ENCODE peak calls at places on chromosomes 6 and 20, in six cellular contexts. M is GM13976, N is neural crest cell, F is choroid plexus epithelial cell, R is left lung, Y is adrenal gland. O is an unnamed sample.

GRCh38 chr6:135555550-135555949 is 58.0 kb upstream of the AHI1 start:
- DNase-seq in M (peak), N (no peak), F (no peak), R (no peak), Y (no peak), O (peak)

GRCh38 chr6:132526461-132526860 is 11.6 kb upstream of the TAAR9 start:
- DNase-seq in M (no peak), N (no peak), F (no peak), R (no peak), Y (no peak), O (no peak)

GRCh38 chr6:140684776-140685550 is 1310.5 kb upstream of the CITED2 start:
- DNase-seq in M (no peak), N (no peak), F (no peak), R (no peak), Y (no peak), O (no peak)

GRCh38 chr20:24017160-24017761 is 28.7 kb upstream of the GGTLC1 start:
- DNase-seq in M (no peak), N (no peak), F (no peak), R (no peak), Y (no peak), O (no peak)

GRCh38 chr6:75735491-75736186 is 13.4 kb upstream of the MYO6 start:
- DNase-seq in M (peak), N (no peak), F (peak), R (no peak), Y (no peak), O (no peak)

GRCh38 chr6:72624557-72625160 is 2.8 kb downstream of the KCNQ5 start:
- DNase-seq in M (no peak), N (no peak), F (peak), R (no peak), Y (no peak), O (peak)

GRCh38 chr20:38181971-38182370 is 16.9 kb upstream of the TGM2 start:
- DNase-seq in M (no peak), N (no peak), F (no peak), R (peak), Y (no peak), O (no peak)

GRCh38 chr6:105459049-105459448 is 56.2 kb upstream of the PREP start:
- DNase-seq in M (peak), N (no peak), F (no peak), R (no peak), Y (no peak), O (no peak)

GRCh38 chr6:170212051-170212756 is 78.7 kb downstream of the DLL1 start:
- DNase-seq in M (peak), N (no peak), F (no peak), R (peak), Y (no peak), O (no peak)

GRCh38 chr6:12886961-12887775 is 170.6 kb downstream of the PHACTR1 start:
- DNase-seq in M (no peak), N (no peak), F (no peak), R (no peak), Y (no peak), O (no peak)

GRCh38 chr6:133977983-133978895 is 25.2 kb downstream of the TBPL1 start:
- DNase-seq in M (no peak), N (no peak), F (peak), R (no peak), Y (no peak), O (no peak)

GRCh38 chr6:90286884-90287488 is 9.7 kb downstream of the BACH2 start:
- DNase-seq in M (peak), N (peak), F (peak), R (no peak), Y (peak), O (peak)

GRCh38 chr20:4344660-4345059 is 329.3 kb upstream of the RNF24 start:
- DNase-seq in M (no peak), N (no peak), F (no peak), R (no peak), Y (no peak), O (no peak)

GRCh38 chr6:111989743-111990142 is 64.2 kb upstream of the CCN6 start:
- DNase-seq in M (no peak), N (no peak), F (no peak), R (no peak), Y (no peak), O (peak)

GRCh38 chr6:70706491-70707123 is 38.9 kb downstream of the SMAP1 start:
- DNase-seq in M (no peak), N (peak), F (peak), R (no peak), Y (no peak), O (peak)

GRCh38 chr20:35967979-35968640 is at the start of gene CNBD2:
- DNase-seq in M (no peak), N (no peak), F (no peak), R (no peak), Y (no peak), O (no peak)

GRCh38 chr6:166977626-166978550 is 21.3 kb upstream of the CEP43 start:
- DNase-seq in M (no peak), N (no peak), F (peak), R (no peak), Y (no peak), O (no peak)

DNA sequence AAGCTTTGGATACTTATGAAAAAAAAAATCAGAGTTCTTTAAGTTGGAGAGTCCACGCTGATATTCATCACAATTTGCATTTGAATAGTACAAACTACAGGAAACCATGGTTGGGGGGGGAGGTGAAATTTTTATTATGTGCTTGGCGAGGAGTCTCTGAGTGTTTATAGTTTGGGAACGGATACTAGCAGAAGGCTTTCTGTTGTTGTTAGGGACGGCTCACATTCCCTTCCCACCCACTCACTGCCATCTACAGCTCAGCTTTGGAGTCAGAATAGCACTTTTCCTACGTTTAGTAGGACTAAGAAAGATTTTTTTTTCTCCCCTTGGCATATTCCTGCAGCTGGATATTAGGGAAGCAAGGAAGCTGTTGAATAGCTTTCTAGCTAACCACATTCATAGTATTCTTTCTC is 235.0 kb upstream of the ZNF217 start:
- DNase-seq in M (no peak), N (no peak), F (peak), R (no peak), Y (no peak), O (peak)
- TF ChIP-seq CTCF in M (no peak), N (no peak), F (peak), R (no peak), Y (no peak), O (no peak)

DNA sequence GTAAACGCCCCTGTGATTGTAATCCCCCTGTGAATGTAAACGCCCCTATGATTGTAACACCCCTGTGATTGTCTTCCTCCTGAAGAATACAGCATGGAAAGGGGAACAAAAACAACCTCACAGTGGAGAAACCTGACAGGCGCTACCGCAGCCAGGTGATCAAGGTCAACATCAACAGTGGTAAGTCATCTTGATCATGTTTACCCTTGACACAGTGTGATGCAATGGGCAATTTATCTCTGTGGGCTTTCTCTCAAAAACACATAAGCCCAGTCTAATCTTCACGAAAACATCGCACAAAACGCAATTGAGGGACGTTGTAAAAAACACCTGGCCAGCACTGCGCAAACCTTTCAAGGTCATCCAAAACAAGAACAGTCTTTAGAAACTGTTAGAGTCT is 277.2 kb downstream of the PRKN start:
- DNase-seq in M (no peak), N (no peak), F (no peak), R (no peak), Y (no peak), O (no peak)
- TF ChIP-seq CTCF in M (no peak), N (no peak), F (no peak), R (no peak), Y (no peak), O (no peak)

GRCh38 chr6:3825331-3825831 is 23.8 kb upstream of the FAM50B start:
- DNase-seq in M (no peak), N (peak), F (peak), R (peak), Y (peak), O (no peak)
- TF ChIP-seq CTCF in M (no peak), N (peak), F (peak), R (no peak), Y (no peak), O (no peak)

GRCh38 chr6:53103993-53104675 is 38.9 kb downstream of the FBXO9 start:
- DNase-seq in M (no peak), N (no peak), F (peak), R (no peak), Y (no peak), O (peak)
- TF ChIP-seq CTCF in M (no peak), N (peak), F (no peak), R (no peak), Y (no peak), O (peak)

GRCh38 chr20:62554214-62554897 is 78.6 kb upstream of the GATA5 start:
- DNase-seq in M (no peak), N (no peak), F (no peak), R (no peak), Y (no peak), O (no peak)

GRCh38 chr20:62557425-62557824 is 81.6 kb upstream of the GATA5 start:
- DNase-seq in M (no peak), N (no peak), F (no peak), R (no peak), Y (no peak), O (no peak)

GRCh38 chr20:62553838-62554161 is 78.0 kb upstream of the GATA5 start:
- DNase-seq in M (no peak), N (no peak), F (no peak), R (no peak), Y (no peak), O (no peak)

GRCh38 chr20:62554898-62555641 is 79.3 kb upstream of the GATA5 start:
- DNase-seq in M (no peak), N (no peak), F (no peak), R (no peak), Y (no peak), O (no peak)

GRCh38 chr20:62555642-62556420 is 80.0 kb upstream of the GATA5 start:
- DNase-seq in M (no peak), N (peak), F (no peak), R (no peak), Y (no peak), O (no peak)
- TF ChIP-seq CTCF in M (no peak), N (no peak), F (no peak), R (no peak), Y (no peak), O (no peak)

GRCh38 chr6:4846387-4846786 is 70.2 kb downstream of the CDYL start:
- DNase-seq in M (no peak), N (no peak), F (no peak), R (no peak), Y (no peak), O (no peak)

GRCh38 chr6:4840169-4840568 is 64.0 kb downstream of the CDYL start:
- DNase-seq in M (no peak), N (no peak), F (no peak), R (no peak), Y (no peak), O (no peak)

GRCh38 chr6:4848382-4849068 is 72.3 kb downstream of the CDYL start:
- DNase-seq in M (no peak), N (no peak), F (peak), R (no peak), Y (peak), O (peak)

GRCh38 chr6:4849214-4849613 is 73.0 kb downstream of the CDYL start:
- DNase-seq in M (no peak), N (no peak), F (no peak), R (no peak), Y (no peak), O (no peak)

DNA sequence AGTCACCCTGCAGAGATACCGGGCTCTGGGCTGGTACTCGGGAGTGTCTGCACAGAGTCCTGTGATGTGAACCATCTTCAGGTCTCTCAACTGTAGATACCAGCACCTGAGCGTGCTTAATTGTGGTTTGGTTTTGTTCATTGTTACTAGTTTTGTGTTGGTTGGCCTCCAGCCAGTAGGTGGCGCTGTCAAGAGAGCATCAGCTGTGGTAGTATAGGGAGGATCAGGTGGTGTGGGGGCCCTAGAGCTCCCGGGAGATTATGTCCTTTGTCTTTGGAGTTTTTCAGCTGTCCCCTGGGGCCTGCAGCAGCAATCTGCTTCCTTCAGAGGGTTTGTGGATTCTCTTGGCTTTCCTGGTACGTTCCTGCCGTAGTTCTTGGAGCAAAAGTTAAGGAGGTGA is 67.9 kb downstream of the CDYL start:
- DNase-seq in M (no peak), N (no peak), F (no peak), R (no peak), Y (no peak), O (no peak)
- TF ChIP-seq CTCF in M (no peak), N (peak), F (peak), R (no peak), Y (no peak), O (peak)

GRCh38 chr20:22861231-22861980 is 173.7 kb upstream of the SSTR4 start:
- DNase-seq in M (no peak), N (no peak), F (peak), R (no peak), Y (no peak), O (no peak)
- TF ChIP-seq CTCF in M (no peak), N (no peak), F (no peak), R (no peak), Y (no peak), O (no peak)

DNA sequence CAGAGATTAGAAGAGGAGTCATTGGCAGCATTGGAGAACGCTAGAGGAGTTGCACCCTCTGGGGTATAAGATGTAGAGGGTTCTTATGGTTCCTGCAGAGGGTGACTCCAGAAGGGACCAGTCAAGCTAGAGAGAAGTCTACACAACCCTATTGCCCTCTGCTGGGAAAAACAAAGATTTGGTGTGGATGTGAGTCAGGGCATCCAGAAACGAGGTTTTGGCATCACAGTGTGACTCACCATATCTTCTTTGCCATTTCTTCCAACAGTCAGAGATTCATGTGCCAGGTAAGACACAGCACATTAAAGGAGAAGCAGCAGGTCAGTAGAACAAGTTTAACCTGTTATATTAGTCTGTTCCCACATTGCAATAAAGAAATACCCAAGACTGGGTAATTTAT is 598.8 kb downstream of the MAFB start:
- DNase-seq in M (no peak), N (no peak), F (no peak), R (no peak), Y (no peak), O (no peak)
- TF ChIP-seq CTCF in M (no peak), N (no peak), F (no peak), R (no peak), Y (no peak), O (no peak)

GRCh38 chr20:34955232-34956040 is at the start of the genes GSS and MYH7B:
- DNase-seq in M (peak), N (peak), F (peak), R (peak), Y (peak), O (peak)

GRCh38 chr20:34954905-34955231 is 738 bp downstream of the GSS start:
- DNase-seq in M (no peak), N (peak), F (peak), R (no peak), Y (peak), O (no peak)

GRCh38 chr20:34956751-34957472 is 1.2 kb downstream of the MYH7B start:
- DNase-seq in M (no peak), N (no peak), F (no peak), R (no peak), Y (no peak), O (no peak)

GRCh38 chr20:34953960-34954359 is 1.6 kb downstream of the GSS start:
- DNase-seq in M (no peak), N (no peak), F (no peak), R (no peak), Y (no peak), O (no peak)

GRCh38 chr20:34956041-34956458 is 382 bp downstream of the MYH7B start:
- DNase-seq in M (no peak), N (no peak), F (no peak), R (no peak), Y (no peak), O (no peak)
- TF ChIP-seq CTCF in M (no peak), N (peak), F (no peak), R (no peak), Y (no peak), O (peak)